ENCODE peak calls at places on chromosomes 6 and 20, in nine cellular contexts. T is GM12865; M is kidney epithelial cell; D is LoVo; A is stomach; X is CD8-positive, alpha-beta T cell; W is SK-N-MC; U is activated CD8-positive, alpha-beta memory T cell treated with anti-CD3 and anti-CD28 coated beads for 48 hours; C is T-cell. E is an unnamed sample.

GRCh38 chr6:54327631-54328030 is 19.4 kb downstream of the TINAG start:
- DNase-seq in U (no peak), T (no peak), W (no peak), C (no peak), X (no peak), M (no peak), D (no peak), A (no peak), E (no peak)

GRCh38 chr6:56608332-56608731 is 34.4 kb downstream of the DST start:
- DNase-seq in U (no peak), A (no peak), X (no peak), W (no peak), D (no peak), C (no peak), T (no peak), M (no peak), E (no peak)

GRCh38 chr6:19325335-19325789 is 511.8 kb upstream of the ID4 start:
- DNase-seq in M (no peak), C (no peak), X (no peak), A (no peak), U (no peak), T (no peak), W (peak; percentile 90), D (no peak), E (no peak)

GRCh38 chr6:106913676-106914280 is 60.8 kb downstream of the CD24 start:
- DNase-seq in W (no peak), M (no peak), D (peak; percentile 56), U (no peak), X (no peak), C (no peak), T (peak; percentile 79), A (no peak), E (no peak)

GRCh38 chr20:63070771-63071540 is 64.2 kb upstream of the BHLHE23 start:
- DNase-seq in C (no peak), M (no peak), D (no peak), W (no peak), U (no peak), A (no peak), T (no peak), X (no peak), E (no peak)

GRCh38 chr6:129501401-129502051 is 208.5 kb downstream of the ARHGAP18 start:
- DNase-seq in D (peak; percentile 59), M (peak; percentile 98), C (no peak), X (no peak), W (no peak), U (no peak), T (no peak), A (peak; percentile 33), E (no peak)

GRCh38 chr20:6993526-6993925 is 226.0 kb downstream of the BMP2 start:
- DNase-seq in X (no peak), C (no peak), M (no peak), A (no peak), U (no peak), T (no peak), D (no peak), W (no peak), E (no peak)

GRCh38 chr6:71404145-71404966 is 115.7 kb downstream of the OGFRL1 start:
- DNase-seq in M (peak; percentile 83), A (no peak), W (no peak), D (peak; percentile 55), U (no peak), X (no peak), C (no peak), T (no peak), E (no peak)

GRCh38 chr6:164825386-164825785 is 484.0 kb downstream of the C6orf118 start:
- DNase-seq in U (no peak), X (no peak), W (no peak), A (no peak), C (no peak), D (no peak), M (no peak), T (no peak), E (no peak)

GRCh38 chr6:28634406-28634757 is 108.7 kb downstream of the GPX5 start:
- DNase-seq in T (no peak), A (no peak), W (no peak), U (no peak), M (no peak), D (no peak), X (no peak), C (no peak), E (no peak)

GRCh38 chr20:12925214-12925755 is 83.5 kb upstream of the SPTLC3 start:
- DNase-seq in U (no peak), X (peak; percentile 9), M (peak; percentile 56), D (peak; percentile 81), T (peak; percentile 77), C (no peak), A (peak; percentile 35), W (peak; percentile 12), E (peak; percentile 58)

GRCh38 chr6:42017021-42017643 is 33.2 kb upstream of the TAF8 start:
- DNase-seq in X (peak; percentile 31), T (peak; percentile 33), M (no peak), C (no peak), D (no peak), A (no peak), U (no peak), W (no peak), E (no peak)

GRCh38 chr20:44532981-44533331 is 11.1 kb upstream of the SERINC3 start:
- DNase-seq in T (no peak), U (no peak), W (no peak), C (no peak), D (no peak), A (no peak), M (no peak), X (peak; percentile 29), E (no peak)

GRCh38 chr20:33859157-33859695 is 48.1 kb downstream of the CHMP4B start:
- DNase-seq in M (no peak), T (peak; percentile 68), W (no peak), A (no peak), U (no peak), D (no peak), C (peak; percentile 21), X (peak; percentile 35), E (no peak)

GRCh38 chr20:62602550-62602949 is 39.8 kb upstream of the SLCO4A1 start:
- DNase-seq in U (no peak), C (peak; percentile 17), M (no peak), A (peak; percentile 45), X (peak; percentile 40), D (no peak), T (no peak), W (no peak), E (no peak)

GRCh38 chr6:56480246-56480645 is 162.4 kb downstream of the DST start:
- DNase-seq in T (no peak), M (no peak), W (no peak), A (no peak), U (no peak), X (no peak), D (no peak), C (no peak), E (no peak)

GRCh38 chr20:47676219-47676721 is 109.0 kb downstream of the SULF2 start:
- DNase-seq in M (no peak), C (no peak), T (no peak), U (no peak), X (no peak), D (no peak), W (no peak), A (no peak), E (no peak)

GRCh38 chr6:11368760-11369159 is 136.3 kb upstream of the NEDD9 start:
- DNase-seq in M (no peak), U (no peak), A (no peak), C (no peak), T (peak; percentile 58), X (no peak), W (no peak), D (no peak), E (no peak)

GRCh38 chr6:41655706-41656668 is 17.7 kb downstream of the MDFI start:
- DNase-seq in M (no peak), U (no peak), W (no peak), A (no peak), D (no peak), X (no peak), T (no peak), C (no peak), E (no peak)

GRCh38 chr20:45101333-45101850 is 465 bp upstream of the KCNS1 start:
- DNase-seq in A (no peak), T (no peak), W (no peak), D (no peak), M (no peak), U (no peak), C (no peak), X (no peak), E (no peak)

GRCh38 chr6:77926198-77926752 is 273.4 kb downstream of the MEI4 start:
- DNase-seq in X (no peak), D (peak; percentile 3), W (no peak), M (no peak), T (peak; percentile 29), C (no peak), U (no peak), A (no peak), E (no peak)

E was measured in mucosa of descending colon.